ENCODE peak calls at places on chromosomes 6 and 20, in four cellular contexts. T is cardiac fibroblast, L is RWPE1, U is IMR-90. F is an unnamed sample.

GRCh38 chr6:10759884-10760329 is 12.3 kb downstream of the TMEM14B start:
- DNase-seq in T (peak), L (peak), U (peak), F (no peak)

GRCh38 chr20:17643531-17644188 is 38.4 kb downstream of the RRBP1 start:
- DNase-seq in T (no peak), L (no peak), U (no peak), F (no peak)

GRCh38 chr20:13777171-13777601 is 7.5 kb downstream of the ESF1 start:
- DNase-seq in T (peak), L (no peak), U (peak), F (no peak)

GRCh38 chr6:53294095-53294494 is 54.7 kb downstream of the ELOVL5 start:
- DNase-seq in T (peak), L (no peak), U (no peak), F (no peak)

GRCh38 chr6:2582268-2582667 is 168.5 kb downstream of the MYLK4 start:
- DNase-seq in T (no peak), L (no peak), U (no peak), F (no peak)

GRCh38 chr20:1324598-1325172 is 4.3 kb downstream of the SDCBP2 start:
- DNase-seq in T (peak), L (no peak), U (peak), F (peak)

GRCh38 chr20:46581386-46581785 is 30.9 kb upstream of the OCSTAMP start:
- DNase-seq in T (no peak), L (no peak), U (no peak), F (no peak)

GRCh38 chr20:58623579-58624473 is 27.3 kb upstream of the STX16 start:
- DNase-seq in T (peak), L (peak), U (peak), F (no peak)

GRCh38 chr6:101395345-101395744 is 1.8 kb downstream of the GRIK2 start:
- DNase-seq in T (no peak), L (no peak), U (no peak), F (no peak)

GRCh38 chr20:48905322-48905647 is 16.2 kb upstream of the ARFGEF2 start:
- DNase-seq in T (no peak), L (no peak), U (no peak), F (no peak)
- TF ChIP-seq CTCF in T (no peak), L (peak), U (no peak), F (no peak)

DNA sequence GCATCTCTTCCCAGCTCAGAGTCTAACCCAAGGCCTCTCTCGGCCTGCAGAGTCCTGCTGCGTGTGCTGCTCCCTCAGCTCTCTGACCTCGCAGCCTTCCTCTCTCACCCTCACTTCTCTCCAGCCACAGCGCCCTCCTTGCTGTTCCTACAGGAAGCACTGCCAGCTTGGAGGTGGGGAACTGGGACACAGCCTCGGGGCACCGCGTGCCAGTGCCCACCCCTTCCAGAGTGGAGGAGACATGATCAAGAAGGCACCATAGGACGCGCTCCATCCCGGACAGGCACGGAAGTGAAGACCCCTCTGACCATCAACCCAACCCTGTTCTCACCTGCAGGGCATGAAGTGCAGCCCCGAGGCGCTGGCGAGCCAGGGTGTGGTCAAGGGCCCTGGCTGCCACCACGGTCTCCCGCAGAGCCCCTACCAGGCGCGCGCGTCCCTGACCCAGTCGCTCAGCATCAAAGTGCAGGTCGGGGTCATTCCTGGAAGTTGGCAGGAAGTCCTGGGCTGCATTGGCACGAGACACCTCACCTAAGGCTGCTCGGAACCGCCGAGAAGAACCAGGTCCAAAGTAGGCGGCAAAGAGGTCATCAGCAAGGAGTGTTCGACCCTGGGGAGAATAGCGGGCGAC is 1.4 kb downstream of the VWA7 start:
- DNase-seq in T (no peak), L (no peak), U (no peak), F (no peak)
- TF ChIP-seq CTCF in T (no peak), L (no peak), U (no peak), F (no peak)

GRCh38 chr6:95185874-95186273 is 391.5 kb upstream of the MANEA start:
- DNase-seq in T (no peak), L (no peak), U (no peak), F (no peak)
- TF ChIP-seq CTCF in T (no peak), L (no peak), U (no peak), F (no peak)

DNA sequence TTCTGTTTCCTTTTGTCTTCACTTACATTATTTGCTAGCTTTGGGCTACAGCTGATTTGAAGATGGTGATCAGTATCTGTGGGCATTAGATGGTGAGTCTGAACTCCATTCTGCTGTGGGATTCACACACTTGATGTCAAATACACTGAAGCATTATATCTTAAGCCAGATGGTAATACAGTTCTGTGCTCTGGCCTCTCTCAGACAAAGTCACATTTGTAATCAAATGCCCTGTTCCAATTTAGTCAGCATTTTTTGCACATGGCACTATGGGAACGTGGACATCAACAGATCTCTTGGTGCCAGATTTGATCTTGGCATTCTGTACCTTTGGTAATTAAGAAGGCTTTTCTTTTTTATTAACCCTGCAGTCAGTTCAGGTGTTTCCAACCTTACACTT is 56.0 kb downstream of the SASH1 start:
- DNase-seq in T (no peak), L (no peak), U (no peak), F (no peak)
- TF ChIP-seq CTCF in T (no peak), L (no peak), U (no peak), F (no peak)

GRCh38 chr6:144063246-144063743 is 32.1 kb downstream of the SF3B5 start:
- DNase-seq in T (no peak), L (no peak), U (no peak), F (no peak)

GRCh38 chr6:144064831-144065668 is 30.3 kb downstream of the SF3B5 start:
- DNase-seq in T (no peak), L (no peak), U (no peak), F (peak)

GRCh38 chr6:144062757-144063156 is 32.6 kb downstream of the SF3B5 start:
- DNase-seq in T (no peak), L (no peak), U (no peak), F (no peak)

GRCh38 chr6:144064402-144064830 is 31.0 kb downstream of the SF3B5 start:
- DNase-seq in T (no peak), L (no peak), U (no peak), F (peak)

GRCh38 chr6:144063744-144064401 is 31.5 kb downstream of the SF3B5 start:
- DNase-seq in T (peak), L (peak), U (no peak), F (peak)
- TF ChIP-seq CTCF in T (no peak), L (peak), U (no peak), F (no peak)

GRCh38 chr20:63859166-63859699 is 2.1 kb upstream of the ABHD16B start:
- DNase-seq in T (no peak), L (no peak), U (no peak), F (no peak)

GRCh38 chr20:63860325-63861051 is 810 bp upstream of the ABHD16B start:
- DNase-seq in T (no peak), L (no peak), U (no peak), F (no peak)

GRCh38 chr20:63856111-63856511 is 5.2 kb upstream of the ABHD16B start:
- DNase-seq in T (no peak), L (no peak), U (no peak), F (peak)

GRCh38 chr20:63857751-63858392 is 3.4 kb upstream of the ABHD16B start:
- DNase-seq in T (no peak), L (no peak), U (no peak), F (no peak)

GRCh38 chr20:63858393-63859165 is 2.7 kb upstream of the ABHD16B start:
- DNase-seq in T (peak), L (no peak), U (peak), F (no peak)
- TF ChIP-seq CTCF in T (peak), L (no peak), U (peak), F (no peak)